ENCODE peak calls at places on chromosome 6, in four cellular contexts. One of them, this sample, is unnamed.

GRCh38 chr6:161844804-161845203 is 570.9 kb upstream of the AGPAT4 start:
- DNase-seq in HepG2: no peak
- DNase-seq in GM12892: no peak
- DNase-seq in K562: no peak
- DNase-seq in this sample: no peak

GRCh38 chr6:157764346-157765068 is 58.5 kb upstream of the SNX9 start:
- DNase-seq in HepG2: peak; percentile 77
- DNase-seq in GM12892: no peak
- DNase-seq in K562: peak; percentile 66
- DNase-seq in this sample: no peak

GRCh38 chr6:168171673-168172352 is 92.8 kb upstream of the FRMD1 start:
- DNase-seq in HepG2: no peak
- DNase-seq in GM12892: no peak
- DNase-seq in K562: no peak
- DNase-seq in this sample: no peak

GRCh38 chr6:7769702-7770101 is 43.8 kb downstream of the BMP6 start:
- DNase-seq in HepG2: no peak
- DNase-seq in GM12892: no peak
- DNase-seq in K562: no peak
- DNase-seq in this sample: no peak

GRCh38 chr6:144340541-144341371 is 55.6 kb downstream of the UTRN start:
- DNase-seq in HepG2: peak; percentile 86
- DNase-seq in GM12892: no peak
- DNase-seq in K562: no peak
- DNase-seq in this sample: no peak

GRCh38 chr6:134822920-134823430 is 126.9 kb downstream of the ALDH8A1 start:
- DNase-seq in HepG2: peak; percentile 82
- DNase-seq in GM12892: peak; percentile 34
- DNase-seq in K562: peak; percentile 82
- DNase-seq in this sample: peak; percentile 25

GRCh38 chr6:87779542-87779941 is 77.5 kb upstream of the AKIRIN2 start:
- DNase-seq in HepG2: no peak
- DNase-seq in GM12892: no peak
- DNase-seq in K562: peak; percentile 10
- DNase-seq in this sample: no peak

GRCh38 chr6:83490177-83490576 is 22.2 kb upstream of the PRSS35 start:
- DNase-seq in HepG2: no peak
- DNase-seq in GM12892: no peak
- DNase-seq in K562: no peak
- DNase-seq in this sample: no peak

GRCh38 chr6:165834613-165835259 is 171.7 kb upstream of the PDE10A start:
- DNase-seq in HepG2: no peak
- DNase-seq in GM12892: no peak
- DNase-seq in K562: no peak
- DNase-seq in this sample: no peak

GRCh38 chr6:87914637-87915395 is 132.8 kb upstream of the SPACA1 start:
- DNase-seq in HepG2: no peak
- DNase-seq in GM12892: no peak
- DNase-seq in K562: no peak
- DNase-seq in this sample: no peak

GRCh38 chr6:10838794-10839333 is 525 bp upstream of the MAK start:
- DNase-seq in HepG2: no peak
- DNase-seq in GM12892: peak; percentile 36
- DNase-seq in K562: no peak
- DNase-seq in this sample: peak; percentile 47

GRCh38 chr6:108562503-108562993 is 1.8 kb downstream of the FOXO3 start:
- DNase-seq in HepG2: peak; percentile 80
- DNase-seq in GM12892: no peak
- DNase-seq in K562: peak; percentile 69
- DNase-seq in this sample: no peak

GRCh38 chr6:142361765-142362540 is 60.1 kb downstream of the ADGRG6 start:
- DNase-seq in HepG2: peak; percentile 94
- DNase-seq in GM12892: no peak
- DNase-seq in K562: no peak
- DNase-seq in this sample: no peak

GRCh38 chr6:14948586-14949245 is 297.2 kb upstream of the JARID2 start:
- DNase-seq in HepG2: no peak
- DNase-seq in GM12892: no peak
- DNase-seq in K562: no peak
- DNase-seq in this sample: no peak

GRCh38 chr6:135498178-135498841 is 770 bp upstream of the AHI1 start:
- DNase-seq in HepG2: peak; percentile 84
- DNase-seq in GM12892: no peak
- DNase-seq in K562: peak; percentile 71
- DNase-seq in this sample: no peak

DNA sequence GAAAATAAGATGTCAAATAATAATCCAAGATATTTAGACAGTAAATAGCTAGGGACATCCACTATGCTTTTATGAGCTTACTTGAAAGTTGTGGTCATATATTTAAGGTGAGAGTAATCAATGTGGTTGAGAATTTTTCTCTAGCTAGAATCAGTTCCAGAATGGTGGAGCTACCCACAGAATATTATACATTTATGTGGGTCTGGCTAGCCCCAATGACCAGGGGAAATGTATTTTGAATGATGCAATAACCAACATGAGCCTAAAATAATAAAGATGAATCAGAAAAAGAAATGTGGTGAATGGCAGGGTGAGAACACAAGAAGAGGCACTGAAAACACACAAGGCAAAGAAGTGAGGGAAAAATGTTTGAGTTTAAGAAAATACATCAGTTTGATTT is 325.7 kb downstream of the TBC1D32 start:
- DNase-seq in HepG2: no peak
- DNase-seq in GM12892: no peak
- DNase-seq in K562: no peak
- DNase-seq in this sample: no peak
- TF ChIP-seq TAF1 in HepG2: no peak
- TF ChIP-seq TAF1 in GM12892: no peak
- TF ChIP-seq TAF1 in K562: no peak
- TF ChIP-seq TAF1 in this sample: no peak

GRCh38 chr6:1089860-1090259 is 222.0 kb upstream of the FOXQ1 start:
- DNase-seq in HepG2: no peak
- DNase-seq in GM12892: no peak
- DNase-seq in K562: no peak
- DNase-seq in this sample: no peak
- TF ChIP-seq POLR2AphosphoS5 in HepG2: no peak
- TF ChIP-seq POLR2AphosphoS5 in GM12892: no peak
- TF ChIP-seq POLR2AphosphoS5 in K562: no peak
- TF ChIP-seq POLR2AphosphoS5 in this sample: no peak

GRCh38 chr6:132369526-132369925 is 31.7 kb downstream of the MOXD1 start:
- DNase-seq in HepG2: no peak
- DNase-seq in GM12892: no peak
- DNase-seq in K562: no peak
- DNase-seq in this sample: no peak
- TF ChIP-seq TAF1 in HepG2: no peak
- TF ChIP-seq TAF1 in GM12892: no peak
- TF ChIP-seq TAF1 in K562: no peak
- TF ChIP-seq TAF1 in this sample: no peak

DNA sequence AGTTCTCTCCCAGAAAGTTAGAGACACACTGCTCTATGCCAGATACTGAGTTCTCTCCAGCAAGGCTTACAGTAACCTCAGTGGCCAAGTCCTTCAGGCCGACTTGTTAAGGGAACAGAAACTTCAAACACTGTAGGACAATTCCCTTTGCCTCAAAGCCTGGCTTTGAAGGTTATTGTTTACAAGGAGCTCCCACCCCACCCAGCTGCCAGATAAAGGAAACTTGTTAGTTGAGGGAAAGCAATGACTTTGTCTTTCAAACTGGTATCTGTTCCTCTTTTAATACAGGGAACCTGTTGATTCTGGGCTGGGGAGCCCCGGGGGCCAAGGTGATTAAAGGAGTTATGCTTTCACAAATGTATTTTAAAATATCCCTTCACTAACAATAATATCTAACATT is 27.7 kb upstream of the CDKN1A start:
- DNase-seq in HepG2: peak; percentile 59
- DNase-seq in GM12892: no peak
- DNase-seq in K562: no peak
- DNase-seq in this sample: no peak
- TF ChIP-seq POLR2AphosphoS5 in HepG2: no peak
- TF ChIP-seq POLR2AphosphoS5 in GM12892: no peak
- TF ChIP-seq POLR2AphosphoS5 in K562: no peak
- TF ChIP-seq POLR2AphosphoS5 in this sample: no peak

DNA sequence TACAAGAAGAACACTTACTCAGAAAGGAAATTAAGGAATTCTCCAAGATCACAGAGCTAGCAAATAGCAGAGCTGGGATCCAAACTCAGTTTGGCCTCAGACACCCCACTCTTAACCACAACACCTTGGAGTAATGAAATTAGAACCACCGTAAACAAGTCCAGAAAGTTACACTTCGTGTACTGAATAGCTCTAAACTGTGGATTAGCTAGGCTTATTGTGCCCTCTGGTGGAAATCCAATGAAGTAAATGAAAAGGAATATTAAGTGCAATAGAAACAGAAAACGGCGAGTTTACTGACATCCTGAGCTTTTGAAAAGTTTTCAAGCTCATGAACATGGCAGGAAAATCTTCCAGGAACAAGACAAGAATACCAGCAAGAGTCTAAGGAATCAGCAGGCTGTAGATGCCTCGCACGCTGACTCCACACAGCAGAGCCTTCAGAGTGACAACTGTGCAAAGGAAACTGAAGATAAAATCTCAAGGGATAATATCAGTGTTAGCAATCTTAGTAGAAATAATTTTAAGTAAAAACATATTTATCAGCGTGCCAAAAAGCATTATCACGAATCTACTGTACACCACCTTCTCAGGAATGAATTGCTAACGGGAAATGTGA is 34.6 kb downstream of the FBXO5 start:
- DNase-seq in HepG2: peak; percentile 54
- DNase-seq in GM12892: no peak
- DNase-seq in K562: peak; percentile 42
- DNase-seq in this sample: no peak
- TF ChIP-seq TAF1 in HepG2: no peak
- TF ChIP-seq TAF1 in GM12892: no peak
- TF ChIP-seq TAF1 in K562: no peak
- TF ChIP-seq TAF1 in this sample: no peak

GRCh38 chr6:36657942-36658544 is 20.5 kb upstream of the CDKN1A start:
- DNase-seq in HepG2: no peak
- DNase-seq in GM12892: no peak
- DNase-seq in K562: no peak
- DNase-seq in this sample: no peak
- TF ChIP-seq POLR2AphosphoS5 in HepG2: no peak
- TF ChIP-seq POLR2AphosphoS5 in GM12892: no peak
- TF ChIP-seq POLR2AphosphoS5 in K562: no peak
- TF ChIP-seq POLR2AphosphoS5 in this sample: no peak

This sample was measured in GM12891.